ENCODE peak calls at places on chromosome 2, in eight cellular contexts. R is right cardiac atrium; N is non-pigmented ciliary epithelial cell; L is mesothelial cell of epicardium; C is stimulated activated CD4-positive, alpha-beta T cell treated with anti-CD3 and anti-CD28 coated beads, Interleukin-1b, Interleukin-23, amount 100 ng/mL, for 24 hours; Q is T-helper 2 cell; S is activated effector memory CD4-positive, alpha-beta T cell treated with Interleukin-2 at 50 U/mL for 16 hours; T is foreskin fibroblast. U is an unnamed sample.
A peak's percentile ranks its signal among the peaks of the same experiment; 100 is the strongest.

GRCh38 chr2:120109186-120110061 is 96.5 kb downstream of the EPB41L5 start:
- DNase-seq in R (no peak), N (no peak), L (no peak), C (no peak), Q (peak; percentile 37), S (no peak), T (peak; percentile 68), U (peak; percentile 64)

GRCh38 chr2:209773377-209773776 is 1.7 kb downstream of the UNC80 start:
- DNase-seq in R (no peak), N (no peak), L (no peak), C (no peak), Q (no peak), S (no peak), T (no peak), U (no peak)

GRCh38 chr2:176115883-176116813 is at the start of gene HOXD10:
- DNase-seq in R (no peak), N (no peak), L (no peak), C (no peak), Q (no peak), S (no peak), T (no peak), U (peak; percentile 75)

GRCh38 chr2:231673348-231673770 is 35.0 kb upstream of the PTMA start:
- DNase-seq in R (peak; percentile 83), N (no peak), L (no peak), C (no peak), Q (no peak), S (no peak), T (no peak), U (peak; percentile 53)

GRCh38 chr2:207188601-207189000 is 22.9 kb upstream of the KLF7 start:
- DNase-seq in R (no peak), N (no peak), L (no peak), C (no peak), Q (no peak), S (no peak), T (peak; percentile 83), U (no peak)

GRCh38 chr2:238868067-238868524 is 20.2 kb downstream of the TWIST2 start:
- DNase-seq in R (no peak), N (no peak), L (no peak), C (no peak), Q (no peak), S (no peak), T (peak; percentile 96), U (no peak)

GRCh38 chr2:18077724-18078123 is 199.3 kb downstream of the KCNS3 start:
- DNase-seq in R (no peak), N (peak; percentile 41), L (no peak), C (no peak), Q (no peak), S (no peak), T (peak; percentile 76), U (peak; percentile 22)

GRCh38 chr2:3626118-3626816 is 31.4 kb downstream of the COLEC11 start:
- DNase-seq in R (peak; percentile 35), N (no peak), L (no peak), C (no peak), Q (no peak), S (no peak), T (peak; percentile 57), U (no peak)

GRCh38 chr2:9578475-9579235 is 23.0 kb upstream of the ADAM17 start:
- DNase-seq in R (no peak), N (no peak), L (no peak), C (no peak), Q (no peak), S (no peak), T (peak; percentile 28), U (no peak)

GRCh38 chr2:229856416-229856815 is 65.4 kb downstream of the TRIP12 start:
- DNase-seq in R (no peak), N (no peak), L (no peak), C (no peak), Q (no peak), S (no peak), T (no peak), U (no peak)

GRCh38 chr2:20544093-20544747 is 97.3 kb downstream of the RHOB start:
- DNase-seq in R (no peak), N (no peak), L (no peak), C (no peak), Q (no peak), S (no peak), T (no peak), U (no peak)

GRCh38 chr2:68193144-68193543 is 35.5 kb downstream of the PNO1 start:
- DNase-seq in R (no peak), N (no peak), L (no peak), C (no peak), Q (no peak), S (no peak), T (no peak), U (no peak)

GRCh38 chr2:219344756-219345458 is 12.4 kb upstream of the RESP18 start:
- DNase-seq in R (peak; percentile 84), N (no peak), L (no peak), C (no peak), Q (no peak), S (no peak), T (peak; percentile 52), U (peak; percentile 65)

GRCh38 chr2:128277961-128278681 is 40.5 kb downstream of the HS6ST1 start:
- DNase-seq in R (peak; percentile 49), N (no peak), L (peak; percentile 13), C (no peak), Q (no peak), S (no peak), T (no peak), U (no peak)

GRCh38 chr2:200376422-200377142 is 70.1 kb downstream of the SPATS2L start:
- DNase-seq in R (no peak), N (no peak), L (no peak), C (no peak), Q (no peak), S (no peak), T (peak; percentile 36), U (no peak)

GRCh38 chr2:130827502-130828251 is 9.0 kb upstream of the ARHGEF4 start:
- DNase-seq in R (no peak), N (peak; percentile 52), L (no peak), C (no peak), Q (no peak), S (no peak), T (no peak), U (no peak)

GRCh38 chr2:183892315-183892941 is 705.9 kb upstream of the ZNF804A start:
- DNase-seq in R (peak; percentile 35), N (no peak), L (no peak), C (no peak), Q (no peak), S (no peak), T (no peak), U (no peak)

GRCh38 chr2:55057474-55057873 is 7.2 kb upstream of the RTN4 start:
- DNase-seq in R (no peak), N (no peak), L (no peak), C (no peak), Q (no peak), S (no peak), T (no peak), U (no peak)

GRCh38 chr2:45210466-45211195 is 201.4 kb upstream of the SIX2 start:
- DNase-seq in R (no peak), N (no peak), L (no peak), C (no peak), Q (no peak), S (no peak), T (peak; percentile 69), U (peak; percentile 19)

GRCh38 chr2:99337931-99338580 is 867 bp downstream of the EIF5B start:
- DNase-seq in R (no peak), N (no peak), L (no peak), C (no peak), Q (no peak), S (no peak), T (peak; percentile 20), U (peak; percentile 2)